ENCODE peak calls at places on chromosome 12, in six cellular contexts. J, X, Y, P, H and B are unnamed samples.

GRCh38 chr12:125114365-125115141 is 49.3 kb downstream of the AACS start:
- DNase-seq in J (no peak), X (no peak), Y (no peak), P (no peak), H (no peak), B (no peak)

GRCh38 chr12:34398366-34398705 is 376.0 kb downstream of the ALG10 start:
- DNase-seq in J (peak; percentile 2), X (no peak), Y (peak; percentile 44), P (no peak), H (peak; percentile 0), B (peak; percentile 0)

GRCh38 chr12:14256139-14256538 is 109.3 kb upstream of the ATF7IP start:
- DNase-seq in J (no peak), X (peak; percentile 76), Y (peak; percentile 78), P (no peak), H (peak; percentile 46), B (no peak)

GRCh38 chr12:116990971-116991966 is 80.5 kb downstream of the FBXW8 start:
- DNase-seq in J (no peak), X (peak; percentile 51), Y (no peak), P (no peak), H (peak; percentile 41), B (peak; percentile 63)

GRCh38 chr12:31362115-31362758 is 36.3 kb upstream of the SINHCAF start:
- DNase-seq in J (peak; percentile 31), X (peak; percentile 2), Y (no peak), P (no peak), H (no peak), B (no peak)

GRCh38 chr12:49503674-49504180 is 35.1 kb upstream of the KCNH3 start:
- DNase-seq in J (no peak), X (peak; percentile 81), Y (no peak), P (no peak), H (peak; percentile 47), B (no peak)

GRCh38 chr12:126726481-126727217 is 1540.3 kb upstream of the TMEM132C start:
- DNase-seq in J (no peak), X (no peak), Y (no peak), P (no peak), H (no peak), B (no peak)

GRCh38 chr12:13206560-13206897 is 10.0 kb downstream of the EMP1 start:
- DNase-seq in J (no peak), X (no peak), Y (no peak), P (no peak), H (no peak), B (no peak)

GRCh38 chr12:27309293-27309994 is 23.2 kb upstream of the BMAL2 start:
- DNase-seq in J (no peak), X (no peak), Y (no peak), P (no peak), H (no peak), B (no peak)

GRCh38 chr12:86052921-86053320 is 178.8 kb downstream of the NTS start:
- DNase-seq in J (no peak), X (no peak), Y (no peak), P (no peak), H (no peak), B (no peak)

GRCh38 chr12:114949081-114949480 is 265.1 kb upstream of the TBX3 start:
- DNase-seq in J (no peak), X (no peak), Y (no peak), P (no peak), H (no peak), B (no peak)

GRCh38 chr12:67269632-67270578 is 747 bp downstream of the CAND1 start:
- DNase-seq in J (peak; percentile 62), X (peak; percentile 35), Y (peak; percentile 83), P (peak; percentile 28), H (no peak), B (peak; percentile 18)

GRCh38 chr12:5960783-5961182 is 15.7 kb upstream of the ANO2 start:
- DNase-seq in J (peak; percentile 45), X (no peak), Y (no peak), P (no peak), H (no peak), B (no peak)

GRCh38 chr12:50520345-50520744 is 15.6 kb downstream of the DIP2B start:
- DNase-seq in J (no peak), X (no peak), Y (no peak), P (no peak), H (no peak), B (no peak)

GRCh38 chr12:62762645-62763044 is 172.3 kb downstream of the PPM1H start:
- DNase-seq in J (no peak), X (no peak), Y (no peak), P (no peak), H (no peak), B (no peak)

GRCh38 chr12:75630091-75630490 is 118.7 kb upstream of the KRR1 start:
- DNase-seq in J (no peak), X (no peak), Y (no peak), P (no peak), H (no peak), B (no peak)

GRCh38 chr12:102281231-102281630 is 83.6 kb upstream of the PMCH start:
- DNase-seq in J (no peak), X (no peak), Y (no peak), P (no peak), H (no peak), B (no peak)

GRCh38 chr12:113276306-113276705 is 55.0 kb downstream of the TPCN1 start:
- DNase-seq in J (no peak), X (no peak), Y (no peak), P (no peak), H (no peak), B (no peak)

GRCh38 chr12:45914090-45914489 is 76.3 kb downstream of the SCAF11 start:
- DNase-seq in J (no peak), X (peak; percentile 92), Y (no peak), P (no peak), H (peak; percentile 55), B (peak; percentile 76)

GRCh38 chr12:27303139-27304111 is 29.2 kb upstream of the BMAL2 start:
- DNase-seq in J (no peak), X (no peak), Y (no peak), P (no peak), H (no peak), B (no peak)

GRCh38 chr12:16121953-16122352 is 155.5 kb downstream of the SLC15A5 start:
- DNase-seq in J (peak; percentile 51), X (no peak), Y (no peak), P (no peak), H (no peak), B (no peak)

GRCh38 chr12:49609059-49609874 is 3.8 kb upstream of the FAM186B start:
- DNase-seq in J (no peak), X (no peak), Y (no peak), P (no peak), H (no peak), B (no peak)

GRCh38 chr12:119334459-119335170 is at the start of gene CCDC60:
- DNase-seq in J (peak; percentile 94), X (no peak), Y (no peak), P (no peak), H (no peak), B (no peak)

GRCh38 chr12:26678697-26679660 is 154.0 kb downstream of the ITPR2 start:
- DNase-seq in J (no peak), X (peak; percentile 20), Y (no peak), P (no peak), H (peak; percentile 22), B (peak; percentile 28)

GRCh38 chr12:106764738-106765137 is 9.7 kb upstream of the RIC8B start:
- DNase-seq in J (no peak), X (peak; percentile 20), Y (no peak), P (no peak), H (no peak), B (no peak)

GRCh38 chr12:100554608-100555077 is 18.8 kb upstream of the GAS2L3 start:
- DNase-seq in J (no peak), X (peak; percentile 90), Y (no peak), P (no peak), H (peak; percentile 70), B (peak; percentile 77)

GRCh38 chr12:117583677-117584076 is 222.3 kb upstream of the NOS1 start:
- DNase-seq in J (no peak), X (no peak), Y (no peak), P (no peak), H (no peak), B (no peak)

GRCh38 chr12:120822832-120823503 is 81.2 kb downstream of the SPPL3 start:
- DNase-seq in J (peak; percentile 39), X (no peak), Y (no peak), P (no peak), H (no peak), B (no peak)

GRCh38 chr12:109757671-109758265 is 44.1 kb downstream of the FAM222A start:
- DNase-seq in J (peak; percentile 1), X (no peak), Y (no peak), P (no peak), H (no peak), B (no peak)

GRCh38 chr12:27821259-27821973 is 41.4 kb upstream of the MANSC4 start:
- DNase-seq in J (peak; percentile 44), X (peak; percentile 89), Y (no peak), P (no peak), H (peak; percentile 53), B (peak; percentile 70)

GRCh38 chr12:25501565-25501964 is 51.5 kb downstream of the LMNTD1 start:
- DNase-seq in J (no peak), X (peak; percentile 74), Y (no peak), P (no peak), H (no peak), B (no peak)

GRCh38 chr12:64120568-64120967 is 101.5 kb downstream of the KICS2 start:
- DNase-seq in J (no peak), X (no peak), Y (no peak), P (no peak), H (no peak), B (no peak)

GRCh38 chr12:6534914-6535696 is 788 bp downstream of the GAPDH start:
- DNase-seq in J (peak; percentile 77), X (peak; percentile 90), Y (peak; percentile 82), P (peak; percentile 59), H (peak; percentile 74), B (peak; percentile 67)

GRCh38 chr12:20097561-20097960 is 270.8 kb upstream of the PDE3A start:
- DNase-seq in J (no peak), X (peak; percentile 43), Y (no peak), P (no peak), H (peak; percentile 77), B (peak; percentile 62)

GRCh38 chr12:121811434-121812319 is 7.9 kb downstream of the SETD1B start:
- DNase-seq in J (peak; percentile 80), X (peak; percentile 50), Y (peak; percentile 75), P (no peak), H (peak; percentile 88), B (peak; percentile 95)

GRCh38 chr12:86914716-86915115 is 658.5 kb upstream of the MGAT4C start:
- DNase-seq in J (peak; percentile 22), X (peak; percentile 76), Y (no peak), P (no peak), H (peak; percentile 10), B (peak; percentile 2)